ENCODE peak calls at places on chromosomes 12 and 14, in four cellular contexts. One of them, this sample, is unnamed.

GRCh38 chr12:46451276-46452021 is 78.9 kb upstream of the SLC38A2 start:
- DNase-seq in naive thymus-derived CD4-positive, alpha-beta T cell: no peak
- DNase-seq in AG08395: no peak
- DNase-seq in RCC 7860: no peak
- DNase-seq in this sample: no peak

GRCh38 chr12:117112268-117112595 is 13.0 kb upstream of the TESC start:
- DNase-seq in naive thymus-derived CD4-positive, alpha-beta T cell: no peak
- DNase-seq in AG08395: no peak
- DNase-seq in RCC 7860: no peak
- DNase-seq in this sample: no peak

GRCh38 chr14:52166822-52167221 is 98.0 kb upstream of the NID2 start:
- DNase-seq in naive thymus-derived CD4-positive, alpha-beta T cell: no peak
- DNase-seq in AG08395: no peak
- DNase-seq in RCC 7860: no peak
- DNase-seq in this sample: no peak

GRCh38 chr12:15590180-15590826 is 198.9 kb downstream of the EPS8 start:
- DNase-seq in naive thymus-derived CD4-positive, alpha-beta T cell: peak
- DNase-seq in AG08395: peak
- DNase-seq in RCC 7860: peak
- DNase-seq in this sample: peak

GRCh38 chr14:79583738-79584405 is 627.4 kb downstream of the DIO2 start:
- DNase-seq in naive thymus-derived CD4-positive, alpha-beta T cell: no peak
- DNase-seq in AG08395: no peak
- DNase-seq in RCC 7860: peak
- DNase-seq in this sample: no peak

GRCh38 chr14:93023039-93023438 is 92.7 kb downstream of the ITPK1 start:
- DNase-seq in naive thymus-derived CD4-positive, alpha-beta T cell: no peak
- DNase-seq in AG08395: no peak
- DNase-seq in RCC 7860: no peak
- DNase-seq in this sample: peak

GRCh38 chr12:1517734-1518485 is 76.5 kb downstream of the FBXL14 start:
- DNase-seq in naive thymus-derived CD4-positive, alpha-beta T cell: no peak
- DNase-seq in AG08395: no peak
- DNase-seq in RCC 7860: no peak
- DNase-seq in this sample: no peak

GRCh38 chr12:24008166-24008565 is 58.7 kb upstream of the SOX5 start:
- DNase-seq in naive thymus-derived CD4-positive, alpha-beta T cell: no peak
- DNase-seq in AG08395: no peak
- DNase-seq in RCC 7860: no peak
- DNase-seq in this sample: no peak

GRCh38 chr14:56129941-56130340 is 11.7 kb downstream of the PELI2 start:
- DNase-seq in naive thymus-derived CD4-positive, alpha-beta T cell: no peak
- DNase-seq in AG08395: no peak
- DNase-seq in RCC 7860: no peak
- DNase-seq in this sample: no peak

GRCh38 chr14:100498068-100498467 is 89.1 kb downstream of the BEGAIN start:
- DNase-seq in naive thymus-derived CD4-positive, alpha-beta T cell: no peak
- DNase-seq in AG08395: no peak
- DNase-seq in RCC 7860: no peak
- DNase-seq in this sample: no peak

GRCh38 chr12:48106574-48107251 is 834 bp upstream of the SENP1 start:
- DNase-seq in naive thymus-derived CD4-positive, alpha-beta T cell: no peak
- DNase-seq in AG08395: no peak
- DNase-seq in RCC 7860: no peak
- DNase-seq in this sample: no peak

GRCh38 chr12:121520119-121520518 is 60.7 kb downstream of the KDM2B start:
- DNase-seq in naive thymus-derived CD4-positive, alpha-beta T cell: no peak
- DNase-seq in AG08395: no peak
- DNase-seq in RCC 7860: no peak
- DNase-seq in this sample: no peak

GRCh38 chr12:2273288-2273687 is 220.5 kb downstream of the CACNA1C start:
- DNase-seq in naive thymus-derived CD4-positive, alpha-beta T cell: no peak
- DNase-seq in AG08395: peak
- DNase-seq in RCC 7860: no peak
- DNase-seq in this sample: no peak

GRCh38 chr12:480831-481230 is 21.1 kb downstream of the B4GALNT3 start:
- DNase-seq in naive thymus-derived CD4-positive, alpha-beta T cell: no peak
- DNase-seq in AG08395: no peak
- DNase-seq in RCC 7860: no peak
- DNase-seq in this sample: no peak

GRCh38 chr12:122139266-122139665 is 34.8 kb downstream of the IL31 start:
- DNase-seq in naive thymus-derived CD4-positive, alpha-beta T cell: no peak
- DNase-seq in AG08395: no peak
- DNase-seq in RCC 7860: no peak
- DNase-seq in this sample: no peak

GRCh38 chr12:117143008-117143532 is 43.9 kb upstream of the TESC start:
- DNase-seq in naive thymus-derived CD4-positive, alpha-beta T cell: no peak
- DNase-seq in AG08395: no peak
- DNase-seq in RCC 7860: no peak
- DNase-seq in this sample: no peak

GRCh38 chr14:83395321-83395720 is 1861.7 kb upstream of the SEL1L start:
- DNase-seq in naive thymus-derived CD4-positive, alpha-beta T cell: no peak
- DNase-seq in AG08395: no peak
- DNase-seq in RCC 7860: no peak
- DNase-seq in this sample: no peak

GRCh38 chr12:125674554-125674953 is 609.3 kb downstream of the AACS start:
- DNase-seq in naive thymus-derived CD4-positive, alpha-beta T cell: no peak
- DNase-seq in AG08395: no peak
- DNase-seq in RCC 7860: no peak
- DNase-seq in this sample: no peak

GRCh38 chr14:99262977-99263448 is 9.0 kb downstream of the BCL11B start:
- DNase-seq in naive thymus-derived CD4-positive, alpha-beta T cell: no peak
- DNase-seq in AG08395: no peak
- DNase-seq in RCC 7860: no peak
- DNase-seq in this sample: no peak

GRCh38 chr14:36944307-36945010 is 227.9 kb downstream of the SLC25A21 start:
- DNase-seq in naive thymus-derived CD4-positive, alpha-beta T cell: no peak
- DNase-seq in AG08395: peak
- DNase-seq in RCC 7860: no peak
- DNase-seq in this sample: no peak

GRCh38 chr12:51846911-51847829 is 1.3 kb downstream of the FIGNL2 start:
- DNase-seq in naive thymus-derived CD4-positive, alpha-beta T cell: peak
- DNase-seq in AG08395: peak
- DNase-seq in RCC 7860: no peak
- DNase-seq in this sample: peak

GRCh38 chr14:36068777-36069534 is 107.6 kb downstream of the PTCSC3 start:
- DNase-seq in naive thymus-derived CD4-positive, alpha-beta T cell: no peak
- DNase-seq in AG08395: peak
- DNase-seq in RCC 7860: no peak
- DNase-seq in this sample: no peak

GRCh38 chr12:132806857-132807256 is 21.8 kb downstream of the GOLGA3 start:
- DNase-seq in naive thymus-derived CD4-positive, alpha-beta T cell: peak
- DNase-seq in AG08395: no peak
- DNase-seq in RCC 7860: no peak
- DNase-seq in this sample: no peak

GRCh38 chr12:104653730-104654328 is 197.1 kb downstream of the CHST11 start:
- DNase-seq in naive thymus-derived CD4-positive, alpha-beta T cell: peak
- DNase-seq in AG08395: no peak
- DNase-seq in RCC 7860: no peak
- DNase-seq in this sample: no peak

GRCh38 chr12:1279050-1279449 is 288.0 kb downstream of the ERC1 start:
- DNase-seq in naive thymus-derived CD4-positive, alpha-beta T cell: no peak
- DNase-seq in AG08395: no peak
- DNase-seq in RCC 7860: no peak
- DNase-seq in this sample: no peak

GRCh38 chr12:30925607-30926242 is 823 bp upstream of the TSPAN11 start:
- DNase-seq in naive thymus-derived CD4-positive, alpha-beta T cell: no peak
- DNase-seq in AG08395: no peak
- DNase-seq in RCC 7860: no peak
- DNase-seq in this sample: no peak

GRCh38 chr12:108773798-108774788 is 42.8 kb upstream of the CORO1C start:
- DNase-seq in naive thymus-derived CD4-positive, alpha-beta T cell: no peak
- DNase-seq in AG08395: peak
- DNase-seq in RCC 7860: peak
- DNase-seq in this sample: peak

GRCh38 chr12:105561981-105562726 is 231.7 kb downstream of the C12orf75 start:
- DNase-seq in naive thymus-derived CD4-positive, alpha-beta T cell: no peak
- DNase-seq in AG08395: peak
- DNase-seq in RCC 7860: peak
- DNase-seq in this sample: no peak

GRCh38 chr14:22886500-22887259 is 3.7 kb downstream of the REM2 start:
- DNase-seq in naive thymus-derived CD4-positive, alpha-beta T cell: peak
- DNase-seq in AG08395: peak
- DNase-seq in RCC 7860: peak
- DNase-seq in this sample: peak

This sample was measured in BE2C.